ENCODE peak calls at places on chromosome 13, in four cellular contexts. A, O, V and F are unnamed samples.

GRCh38 chr13:24306632-24307031 is 2.7 kb upstream of the C1QTNF9 start:
- DNase-seq in A (no peak), O (no peak), V (no peak), F (no peak)

GRCh38 chr13:50685491-50685890 is 158.0 kb downstream of the DLEU7 start:
- DNase-seq in A (no peak), O (peak; percentile 90), V (no peak), F (peak; percentile 77)

GRCh38 chr13:88617176-88617575 is 946.0 kb downstream of the SLITRK5 start:
- DNase-seq in A (no peak), O (no peak), V (no peak), F (no peak)

GRCh38 chr13:109151696-109152095 is 522.3 kb downstream of the MYO16 start:
- DNase-seq in A (no peak), O (no peak), V (no peak), F (no peak)

GRCh38 chr13:93309886-93310520 is 83.4 kb downstream of the GPC6 start:
- DNase-seq in A (no peak), O (no peak), V (no peak), F (no peak)

GRCh38 chr13:87426737-87427136 is 244.4 kb upstream of the SLITRK5 start:
- DNase-seq in A (no peak), O (no peak), V (no peak), F (no peak)

GRCh38 chr13:76210262-76210661 is 574.1 kb downstream of the LMO7 start:
- DNase-seq in A (no peak), O (peak; percentile 27), V (no peak), F (no peak)

GRCh38 chr13:105139380-105140285 is 1395.8 kb downstream of the EFNB2 start:
- DNase-seq in A (peak; percentile 78), O (peak; percentile 19), V (no peak), F (no peak)

GRCh38 chr13:94677799-94678198 is 34.5 kb downstream of the SOX21 start:
- DNase-seq in A (no peak), O (no peak), V (no peak), F (no peak)

GRCh38 chr13:33032037-33032625 is 15.9 kb downstream of the KL start:
- DNase-seq in A (peak; percentile 68), O (peak; percentile 17), V (no peak), F (no peak)

GRCh38 chr13:42970824-42971669 is 21.0 kb downstream of the EPSTI1 start:
- DNase-seq in A (no peak), O (no peak), V (no peak), F (no peak)

GRCh38 chr13:38167164-38167822 is 182.4 kb upstream of the UFM1 start:
- DNase-seq in A (no peak), O (no peak), V (no peak), F (no peak)

GRCh38 chr13:76886292-76887061 is at the start of gene KCTD12:
- DNase-seq in A (peak; percentile 95), O (peak; percentile 90), V (peak; percentile 59), F (peak; percentile 83)

GRCh38 chr13:25973085-25973484 is 78.7 kb downstream of the SHISA2 start:
- DNase-seq in A (no peak), O (no peak), V (no peak), F (no peak)

GRCh38 chr13:35489050-35489449 is 12.6 kb upstream of the MAB21L1 start:
- DNase-seq in A (no peak), O (no peak), V (no peak), F (no peak)

GRCh38 chr13:109868583-109869311 is 82.4 kb upstream of the IRS2 start:
- DNase-seq in A (no peak), O (no peak), V (no peak), F (no peak)

GRCh38 chr13:53045110-53045509 is 16.5 kb downstream of the OLFM4 start:
- DNase-seq in A (no peak), O (peak; percentile 8), V (no peak), F (peak; percentile 56)

GRCh38 chr13:110628477-110628793 is 13.1 kb downstream of the NAXD start:
- DNase-seq in A (no peak), O (no peak), V (no peak), F (no peak)

GRCh38 chr13:44463759-44464158 is 90.1 kb downstream of the SERP2 start:
- DNase-seq in A (no peak), O (no peak), V (no peak), F (no peak)

GRCh38 chr13:50616101-50616500 is 227.4 kb downstream of the DLEU7 start:
- DNase-seq in A (no peak), O (no peak), V (no peak), F (no peak)

GRCh38 chr13:64551755-64552154 is 2678.4 kb downstream of the PCDH9 start:
- DNase-seq in A (no peak), O (no peak), V (no peak), F (no peak)

GRCh38 chr13:94620286-94620896 is 18.7 kb downstream of the GPR180 start:
- DNase-seq in A (no peak), O (no peak), V (no peak), F (no peak)

GRCh38 chr13:95317037-95317989 is 16.1 kb upstream of the ABCC4 start:
- DNase-seq in A (no peak), O (no peak), V (no peak), F (no peak)

GRCh38 chr13:30047154-30047874 is 196.9 kb upstream of the UBL3 start:
- DNase-seq in A (no peak), O (no peak), V (no peak), F (no peak)

GRCh38 chr13:102878491-102878890 is 32.7 kb downstream of the ERCC5 start:
- DNase-seq in A (no peak), O (no peak), V (no peak), F (no peak)

GRCh38 chr13:111572956-111573355 is 252.5 kb downstream of the TEX29 start:
- DNase-seq in A (no peak), O (no peak), V (no peak), F (no peak)

GRCh38 chr13:53074119-53074518 is 45.5 kb downstream of the OLFM4 start:
- DNase-seq in A (no peak), O (no peak), V (no peak), F (no peak)

GRCh38 chr13:23898101-23898500 is 799 bp upstream of the C1QTNF9B start:
- DNase-seq in A (no peak), O (no peak), V (no peak), F (no peak)

GRCh38 chr13:97079726-97080125 is 85.5 kb upstream of the OXGR1 start:
- DNase-seq in A (no peak), O (no peak), V (no peak), F (no peak)

GRCh38 chr13:113861433-113862030 is 2.3 kb downstream of the GAS6 start:
- DNase-seq in A (no peak), O (no peak), V (no peak), F (no peak)

GRCh38 chr13:113863511-113864302 is at the start of gene GAS6:
- DNase-seq in A (peak; percentile 80), O (peak; percentile 69), V (no peak), F (no peak)

GRCh38 chr13:113862766-113863510 is 938 bp downstream of the GAS6 start:
- DNase-seq in A (peak; percentile 84), O (peak; percentile 80), V (no peak), F (no peak)

GRCh38 chr13:113860579-113861432 is 3.1 kb downstream of the GAS6 start:
- DNase-seq in A (peak; percentile 80), O (peak; percentile 16), V (no peak), F (no peak)

DNA sequence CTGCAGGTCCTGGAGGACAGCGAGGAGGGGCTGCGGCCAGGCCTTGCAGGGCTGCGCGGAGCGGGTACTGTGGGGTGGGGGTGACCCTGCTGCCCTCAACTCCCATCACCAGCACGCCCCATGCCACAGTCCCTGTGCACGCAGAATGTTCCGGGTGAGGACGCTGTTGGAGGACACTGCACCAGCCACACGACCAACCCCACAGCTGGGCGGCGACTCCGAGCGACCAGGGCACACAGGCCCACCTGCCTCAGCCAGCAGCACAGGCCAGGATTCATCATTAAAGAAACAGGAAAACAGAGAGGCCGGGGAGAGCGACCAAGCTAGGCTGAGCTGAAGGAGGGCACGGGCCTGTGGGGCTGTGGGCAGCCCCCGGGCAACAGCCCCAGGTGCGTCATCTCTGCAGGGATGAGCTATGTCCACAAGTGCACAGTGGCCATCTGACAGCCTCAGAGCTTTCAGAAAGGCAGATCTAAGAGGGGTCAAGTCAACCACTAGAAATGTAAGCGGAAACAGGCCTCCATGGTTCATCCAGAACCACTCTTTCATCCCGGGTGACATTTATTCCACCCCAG is 1.6 kb downstream of the GAS6 start:
- DNase-seq in A (no peak), O (peak; percentile 11), V (no peak), F (no peak)
- H3K4me3 ChIP-seq in A (peak overlapping the region; percentile 71), O (peak overlapping the region; percentile 85), V (peak overlapping the region; percentile 85), F (peak overlapping the region; percentile 67)

DNA sequence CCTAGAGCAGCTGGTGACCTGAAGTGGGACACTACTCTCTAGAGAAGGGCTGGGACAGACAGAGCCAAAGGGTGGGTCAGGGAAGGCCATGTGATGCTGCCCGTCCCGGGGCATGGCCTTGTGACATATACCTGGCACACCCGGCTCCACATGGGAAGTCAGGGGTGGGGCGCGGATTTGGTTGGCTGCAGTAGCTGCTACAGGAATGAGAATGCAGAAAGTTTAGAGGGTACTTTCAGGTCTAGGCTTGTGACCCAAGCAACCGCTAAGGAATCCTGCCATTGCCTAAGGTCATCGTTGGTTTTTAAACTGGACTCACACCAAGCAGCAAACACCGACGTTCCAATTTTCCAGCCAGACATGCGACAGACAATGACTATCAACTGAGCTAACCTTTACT is 25.9 kb downstream of the RCBTB2 start:
- DNase-seq in A (no peak), O (no peak), V (no peak), F (no peak)
- TF ChIP-seq CTCF in A (no peak), O (no peak), V (no peak), F (no peak)

GRCh38 chr13:46386996-46387851 is at the start of gene RUBCNL:
- DNase-seq in A (peak; percentile 78), O (no peak), V (no peak), F (no peak)

GRCh38 chr13:46388308-46388707 is 1.3 kb upstream of the RUBCNL start:
- DNase-seq in A (no peak), O (no peak), V (no peak), F (no peak)

GRCh38 chr13:46389985-46390384 is 2.9 kb upstream of the RUBCNL start:
- DNase-seq in A (no peak), O (no peak), V (no peak), F (no peak)

GRCh38 chr13:46388846-46389245 is 1.8 kb upstream of the RUBCNL start:
- DNase-seq in A (no peak), O (no peak), V (no peak), F (no peak)

DNA sequence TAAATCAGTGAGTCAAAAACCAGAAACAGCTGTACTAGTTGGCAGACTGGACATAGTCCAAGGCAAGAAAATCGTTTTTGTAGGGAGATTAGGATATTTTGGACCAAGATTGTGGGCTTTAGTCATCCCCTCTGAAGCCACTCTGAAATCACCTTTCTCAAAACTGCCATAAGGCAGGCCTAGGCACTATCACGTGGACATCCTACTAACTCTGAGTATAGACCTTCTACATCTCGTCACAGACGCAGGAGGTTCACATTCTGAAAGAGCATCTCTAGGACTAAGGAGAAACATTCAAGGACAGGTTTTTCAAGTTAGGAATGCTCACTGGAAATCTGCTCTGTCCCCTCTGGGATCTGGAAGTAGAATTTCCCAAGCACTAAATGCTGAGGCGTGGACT is 2.4 kb upstream of the RUBCNL start:
- DNase-seq in A (no peak), O (no peak), V (no peak), F (no peak)
- H3K4me3 ChIP-seq in A (no peak overlapping the region), O (no peak overlapping the region), V (no peak overlapping the region), F (no peak overlapping the region)

DNA sequence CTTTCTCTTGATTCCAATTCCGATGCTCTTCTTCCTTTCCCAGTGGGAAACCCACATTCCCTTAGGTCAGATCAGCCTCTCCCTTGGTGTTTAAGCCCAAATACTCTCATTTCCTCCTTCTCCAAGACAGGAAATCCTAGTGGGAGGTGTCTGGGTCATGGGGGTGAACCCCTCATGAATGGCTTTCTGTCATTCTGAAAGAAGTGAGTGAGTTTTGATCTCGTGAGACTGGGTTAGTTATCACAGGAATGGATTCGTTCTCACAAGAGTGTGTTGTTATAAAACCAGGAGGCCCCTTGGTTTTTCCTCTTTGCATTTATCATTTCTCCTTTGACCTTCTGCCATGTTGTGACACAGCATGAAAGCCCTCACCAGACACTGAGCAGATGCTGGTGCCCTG is 76.2 kb upstream of the MTIF3 start:
- DNase-seq in A (no peak), O (no peak), V (no peak), F (no peak)
- TF ChIP-seq CTCF in A (no peak), O (no peak), V (no peak), F (no peak)